ENCODE peak calls at places on chromosomes 13 and 19, in four cellular contexts. One of them, this sample, is unnamed.

GRCh38 chr13:51225034-51225433 is 2.8 kb downstream of the FAM124A start:
- DNase-seq in NCI-H2081 treated with DMSO at 0.1 percent for 48 hours: no peak
- DNase-seq in activated naive CD4-positive, alpha-beta T cell treated with anti-CD3 and anti-CD28 coated beads for 36 hours: no peak
- DNase-seq in naive thymus-derived CD4-positive, alpha-beta T cell: no peak
- DNase-seq in this sample: no peak

GRCh38 chr19:5578094-5578846 is 10.5 kb upstream of the TINCR start:
- DNase-seq in NCI-H2081 treated with DMSO at 0.1 percent for 48 hours: no peak
- DNase-seq in activated naive CD4-positive, alpha-beta T cell treated with anti-CD3 and anti-CD28 coated beads for 36 hours: peak; percentile 73
- DNase-seq in naive thymus-derived CD4-positive, alpha-beta T cell: peak; percentile 41
- DNase-seq in this sample: no peak

GRCh38 chr19:46863818-46864629 is 3.2 kb downstream of the ARHGAP35 start:
- DNase-seq in NCI-H2081 treated with DMSO at 0.1 percent for 48 hours: no peak
- DNase-seq in activated naive CD4-positive, alpha-beta T cell treated with anti-CD3 and anti-CD28 coated beads for 36 hours: no peak
- DNase-seq in naive thymus-derived CD4-positive, alpha-beta T cell: no peak
- DNase-seq in this sample: no peak

GRCh38 chr19:41993612-41994483 is at the start of gene ATP1A3:
- DNase-seq in NCI-H2081 treated with DMSO at 0.1 percent for 48 hours: no peak
- DNase-seq in activated naive CD4-positive, alpha-beta T cell treated with anti-CD3 and anti-CD28 coated beads for 36 hours: peak; percentile 40
- DNase-seq in naive thymus-derived CD4-positive, alpha-beta T cell: peak; percentile 21
- DNase-seq in this sample: peak; percentile 97

GRCh38 chr13:21632196-21632595 is 28.2 kb upstream of the MICU2 start:
- DNase-seq in NCI-H2081 treated with DMSO at 0.1 percent for 48 hours: no peak
- DNase-seq in naive thymus-derived CD4-positive, alpha-beta T cell: no peak
- DNase-seq in activated naive CD4-positive, alpha-beta T cell treated with anti-CD3 and anti-CD28 coated beads for 36 hours: no peak
- DNase-seq in this sample: no peak

GRCh38 chr19:45311640-45312039 is 11.0 kb downstream of the CKM start:
- DNase-seq in naive thymus-derived CD4-positive, alpha-beta T cell: no peak
- DNase-seq in activated naive CD4-positive, alpha-beta T cell treated with anti-CD3 and anti-CD28 coated beads for 36 hours: no peak
- DNase-seq in NCI-H2081 treated with DMSO at 0.1 percent for 48 hours: no peak
- DNase-seq in this sample: no peak

GRCh38 chr19:55372316-55373081 is 2.2 kb upstream of the IL11 start:
- DNase-seq in NCI-H2081 treated with DMSO at 0.1 percent for 48 hours: no peak
- DNase-seq in activated naive CD4-positive, alpha-beta T cell treated with anti-CD3 and anti-CD28 coated beads for 36 hours: no peak
- DNase-seq in naive thymus-derived CD4-positive, alpha-beta T cell: no peak
- DNase-seq in this sample: no peak

GRCh38 chr19:21098291-21098690 is 16.3 kb downstream of the ZNF714 start:
- DNase-seq in NCI-H2081 treated with DMSO at 0.1 percent for 48 hours: no peak
- DNase-seq in naive thymus-derived CD4-positive, alpha-beta T cell: no peak
- DNase-seq in activated naive CD4-positive, alpha-beta T cell treated with anti-CD3 and anti-CD28 coated beads for 36 hours: no peak
- DNase-seq in this sample: no peak

GRCh38 chr19:51450730-51451307 is 7.4 kb downstream of the SIGLEC8 start:
- DNase-seq in NCI-H2081 treated with DMSO at 0.1 percent for 48 hours: no peak
- DNase-seq in naive thymus-derived CD4-positive, alpha-beta T cell: no peak
- DNase-seq in activated naive CD4-positive, alpha-beta T cell treated with anti-CD3 and anti-CD28 coated beads for 36 hours: peak; percentile 47
- DNase-seq in this sample: no peak

This sample was measured in 8988T.